ENCODE peak calls at places on chromosomes 16 and 17, in six cellular contexts. A is K562; E is NAMALWA; I is stimulated activated CD4-positive, alpha-beta T cell treated with anti-CD3 and anti-CD28 coated beads, Interleukin-1b, Interleukin-23, amount 100 ng/mL, for 48 hours; V is right lobe of liver; Y is CD4-positive, alpha-beta T cell. W is an unnamed sample.

GRCh38 chr16:24289301-24289700 is 33.2 kb downstream of the CACNG3 start:
- DNase-seq in A (no peak), E (no peak), I (no peak), V (no peak), Y (no peak), W (no peak)

GRCh38 chr17:80881321-80881720 is 110.3 kb upstream of the CHMP6 start:
- DNase-seq in A (no peak), E (no peak), I (no peak), V (no peak), Y (no peak), W (peak)

GRCh38 chr16:19130852-19131808 is 17.4 kb downstream of the ITPRIPL2 start:
- DNase-seq in A (peak), E (no peak), I (no peak), V (peak), Y (no peak), W (no peak)

GRCh38 chr16:53913920-53914319 is 210.0 kb downstream of the FTO start:
- DNase-seq in A (no peak), E (no peak), I (no peak), V (no peak), Y (no peak), W (no peak)

GRCh38 chr17:8326591-8327583 is 12.8 kb upstream of the ODF4 start:
- DNase-seq in A (peak), E (no peak), I (peak), V (no peak), Y (peak), W (peak)

GRCh38 chr17:55717898-55718735 is 4.5 kb downstream of the TMEM100 start:
- DNase-seq in A (peak), E (peak), I (peak), V (peak), Y (peak), W (peak)

GRCh38 chr17:10992097-10992496 is 154.2 kb upstream of the PIRT start:
- DNase-seq in A (no peak), E (no peak), I (no peak), V (no peak), Y (no peak), W (no peak)

GRCh38 chr16:31388535-31388934 is 4.6 kb upstream of the ITGAD start:
- DNase-seq in A (no peak), E (no peak), I (no peak), V (no peak), Y (no peak), W (no peak)

GRCh38 chr17:76697702-76698465 is 12.9 kb downstream of the MXRA7 start:
- DNase-seq in A (peak), E (no peak), I (no peak), V (no peak), Y (no peak), W (no peak)

GRCh38 chr16:85809645-85810044 is 10.2 kb downstream of the COX4I1 start:
- DNase-seq in A (no peak), E (peak), I (no peak), V (no peak), Y (no peak), W (no peak)

GRCh38 chr17:6551909-6552768 is 4.2 kb downstream of the PITPNM3 start:
- DNase-seq in A (no peak), E (no peak), I (no peak), V (no peak), Y (no peak), W (peak)

GRCh38 chr17:2511462-2512369 is at the start of gene METTL16:
- DNase-seq in A (peak), E (peak), I (peak), V (peak), Y (peak), W (peak)

GRCh38 chr17:7060165-7060890 is 16.4 kb upstream of the SLC16A11 start:
- DNase-seq in A (peak), E (no peak), I (peak), V (no peak), Y (no peak), W (peak)

GRCh38 chr17:81164464-81165245 is 652 bp upstream of the PVALEF start:
- DNase-seq in A (no peak), E (no peak), I (no peak), V (no peak), Y (no peak), W (peak)

GRCh38 chr17:52145496-52145895 is 13.0 kb downstream of the CA10 start:
- DNase-seq in A (no peak), E (no peak), I (no peak), V (no peak), Y (no peak), W (no peak)

GRCh38 chr17:66541461-66542182 is 239.2 kb downstream of the PRKCA start:
- DNase-seq in A (peak), E (peak), I (no peak), V (no peak), Y (no peak), W (no peak)

GRCh38 chr16:986411-986810 is 4.8 kb downstream of the SOX8 start:
- DNase-seq in A (no peak), E (no peak), I (no peak), V (no peak), Y (no peak), W (no peak)

GRCh38 chr17:80786470-80786869 is 205.2 kb upstream of the CHMP6 start:
- DNase-seq in A (no peak), E (no peak), I (no peak), V (no peak), Y (no peak), W (no peak)

GRCh38 chr17:50845260-50846147 is 10.1 kb downstream of the WFIKKN2 start:
- DNase-seq in A (no peak), E (no peak), I (no peak), V (no peak), Y (no peak), W (no peak)

GRCh38 chr16:9489823-9490467 is 398.5 kb downstream of the HAPSTR1 start:
- DNase-seq in A (no peak), E (no peak), I (no peak), V (no peak), Y (no peak), W (no peak)

GRCh38 chr16:57959121-57959520 is 11.8 kb downstream of the CNGB1 start:
- DNase-seq in A (no peak), E (no peak), I (no peak), V (no peak), Y (no peak), W (no peak)

GRCh38 chr16:57084996-57085395 is 7.4 kb upstream of the CPNE2 start:
- DNase-seq in A (no peak), E (peak), I (no peak), V (no peak), Y (no peak), W (no peak)

GRCh38 chr16:25143898-25144297 is 32.4 kb downstream of the LCMT1 start:
- DNase-seq in A (peak), E (no peak), I (no peak), V (no peak), Y (no peak), W (no peak)

GRCh38 chr16:55812951-55813350 is 19.9 kb downstream of the CES1 start:
- DNase-seq in A (no peak), E (no peak), I (no peak), V (peak), Y (no peak), W (no peak)

GRCh38 chr17:15414502-15415348 is 52.7 kb downstream of the CDRT4 start:
- DNase-seq in A (no peak), E (no peak), I (no peak), V (no peak), Y (no peak), W (peak)

GRCh38 chr16:69741951-69742904 is 12.5 kb downstream of the NOB1 start:
- DNase-seq in A (no peak), E (no peak), I (no peak), V (peak), Y (no peak), W (peak)

GRCh38 chr16:1309888-1310831 is 724 bp downstream of the UBE2I start:
- DNase-seq in A (peak), E (peak), I (peak), V (peak), Y (peak), W (peak)

GRCh38 chr16:75263963-75264445 is 12.6 kb upstream of the BCAR1 start:
- DNase-seq in A (no peak), E (no peak), I (no peak), V (peak), Y (no peak), W (no peak)

GRCh38 chr16:75070055-75070841 is 46.3 kb downstream of the LDHD start:
- DNase-seq in A (peak), E (no peak), I (no peak), V (peak), Y (no peak), W (no peak)

W was measured in left lung.